ENCODE peak calls at places on chromosomes 6 and 20, in nine cellular contexts. T is amygdala; L is GM04503; U is left cardiac atrium; P is stimulated activated CD4-positive, alpha-beta T cell treated with anti-CD3 and anti-CD28 coated beads, Interleukin-2, amount 100 ng/mL, for 24 hours; A is T follicular helper cell; H is endothelial cell; J is HS-27A; G is cardiac septum. O is an unnamed sample.

GRCh38 chr20:24763386-24764026 is 185.6 kb upstream of the CST7 start:
- DNase-seq in T (no peak), L (no peak), U (no peak), P (no peak), A (no peak), H (no peak), J (no peak), G (peak), O (no peak)

GRCh38 chr6:158660331-158660730 is 10.5 kb downstream of the SYTL3 start:
- DNase-seq in T (no peak), L (no peak), U (no peak), P (peak), A (no peak), H (no peak), J (no peak), G (no peak), O (no peak)

GRCh38 chr20:31617432-31618104 is 12.5 kb downstream of the ID1 start:
- DNase-seq in T (no peak), L (no peak), U (no peak), P (no peak), A (no peak), H (no peak), J (no peak), G (no peak), O (no peak)

GRCh38 chr20:31843288-31843687 is 2.1 kb downstream of the FOXS1 start:
- DNase-seq in T (no peak), L (no peak), U (no peak), P (no peak), A (no peak), H (no peak), J (no peak), G (no peak), O (no peak)

GRCh38 chr6:81749704-81750103 is 2.8 kb downstream of the TENT5A start:
- DNase-seq in T (no peak), L (no peak), U (no peak), P (no peak), A (no peak), H (no peak), J (no peak), G (no peak), O (no peak)

GRCh38 chr6:69084746-69085335 is 449.8 kb downstream of the ADGRB3 start:
- DNase-seq in T (no peak), L (no peak), U (no peak), P (no peak), A (no peak), H (no peak), J (no peak), G (no peak), O (no peak)

GRCh38 chr6:134995536-134995935 is 45.6 kb upstream of the ALDH8A1 start:
- DNase-seq in T (no peak), L (no peak), U (no peak), P (no peak), A (no peak), H (no peak), J (no peak), G (no peak), O (no peak)

GRCh38 chr20:38973107-38973506 is 11.0 kb downstream of the DHX35 start:
- DNase-seq in T (no peak), L (no peak), U (no peak), P (no peak), A (no peak), H (no peak), J (no peak), G (no peak), O (no peak)

GRCh38 chr6:27290065-27290849 is 21.8 kb downstream of the POM121L2 start:
- DNase-seq in T (no peak), L (no peak), U (no peak), P (no peak), A (no peak), H (peak), J (no peak), G (no peak), O (no peak)

GRCh38 chr20:51759769-51760510 is 8.2 kb downstream of the ATP9A start:
- DNase-seq in T (no peak), L (no peak), U (no peak), P (no peak), A (no peak), H (no peak), J (no peak), G (no peak), O (no peak)

GRCh38 chr20:59645316-59645715 is 41.0 kb downstream of the PHACTR3 start:
- DNase-seq in T (peak), L (no peak), U (no peak), P (no peak), A (no peak), H (no peak), J (no peak), G (no peak), O (no peak)

GRCh38 chr6:41022294-41022693 is 16.7 kb downstream of the UNC5CL start:
- DNase-seq in T (no peak), L (no peak), U (no peak), P (no peak), A (no peak), H (no peak), J (no peak), G (no peak), O (no peak)

GRCh38 chr6:79762370-79762769 is 131.2 kb downstream of the SH3BGRL2 start:
- DNase-seq in T (no peak), L (no peak), U (no peak), P (no peak), A (no peak), H (no peak), J (no peak), G (no peak), O (no peak)

GRCh38 chr6:141988954-141989705 is 143.6 kb upstream of the GJE1 start:
- DNase-seq in T (no peak), L (peak), U (no peak), P (peak), A (no peak), H (peak), J (peak), G (no peak), O (peak)

GRCh38 chr6:108453601-108454157 is 107.0 kb upstream of the FOXO3 start:
- DNase-seq in T (no peak), L (no peak), U (no peak), P (no peak), A (no peak), H (no peak), J (no peak), G (no peak), O (no peak)